ENCODE peak calls at places on chromosome 10, in six cellular contexts. Y is psoas muscle, J is Panc1, W is AG09319, N is testis, A is cardiac fibroblast. L is an unnamed sample.

GRCh38 chr10:127184582-127184981 is 11.8 kb downstream of the INSYN2A start:
- DNase-seq in A (no peak), Y (no peak), N (no peak), J (no peak), W (no peak), L (no peak)

GRCh38 chr10:25117757-25118156 is 57.0 kb upstream of the GPR158 start:
- DNase-seq in J (no peak), N (no peak), A (no peak), Y (no peak), W (no peak), L (no peak)

GRCh38 chr10:35611750-35612149 is 6.6 kb downstream of the GJD4 start:
- DNase-seq in N (no peak), W (no peak), J (no peak), Y (no peak), A (no peak), L (no peak)

GRCh38 chr10:88347597-88348304 is 235.4 kb downstream of the RNLS start:
- DNase-seq in J (no peak), Y (no peak), A (no peak), N (no peak), W (no peak), L (no peak)

GRCh38 chr10:14688606-14689005 is 86.1 kb downstream of the FAM107B start:
- DNase-seq in W (no peak), Y (no peak), N (no peak), J (no peak), A (peak), L (no peak)

GRCh38 chr10:97869091-97870042 is 19.7 kb downstream of the GOLGA7B start:
- DNase-seq in N (peak), J (peak), Y (peak), W (peak), A (peak), L (peak)

GRCh38 chr10:121340176-121340850 is 257.9 kb downstream of the FGFR2 start:
- DNase-seq in N (no peak), J (no peak), W (no peak), Y (no peak), A (no peak), L (no peak)

GRCh38 chr10:14554091-14554842 is 220.4 kb downstream of the FAM107B start:
- DNase-seq in J (no peak), A (no peak), N (no peak), W (no peak), Y (no peak), L (no peak)

GRCh38 chr10:5963591-5963990 is 13.8 kb downstream of the IL15RA start:
- DNase-seq in J (no peak), Y (no peak), W (no peak), N (no peak), A (no peak), L (peak)

GRCh38 chr10:29007370-29007747 is 281.5 kb upstream of the LYZL1 start:
- DNase-seq in Y (no peak), W (no peak), N (no peak), A (no peak), J (no peak), L (no peak)

GRCh38 chr10:98080474-98080873 is 50.1 kb upstream of the CRTAC1 start:
- DNase-seq in A (no peak), Y (no peak), N (no peak), J (no peak), W (no peak), L (no peak)

GRCh38 chr10:129652021-129652420 is 185.0 kb downstream of the MGMT start:
- DNase-seq in A (no peak), Y (no peak), J (no peak), W (no peak), N (no peak), L (no peak)

GRCh38 chr10:7787857-7788639 is at the start of the genes ATP5F1C and KIN:
- DNase-seq in W (peak), A (peak), J (peak), N (peak), Y (peak), L (peak)

GRCh38 chr10:60389413-60390009 is at the start of gene ANK3:
- DNase-seq in J (no peak), A (no peak), N (no peak), Y (no peak), W (no peak), L (no peak)

GRCh38 chr10:86757110-86757790 is 831 bp downstream of the BMPR1A start:
- DNase-seq in N (peak), J (no peak), Y (no peak), W (no peak), A (peak), L (peak)

GRCh38 chr10:30984563-30985328 is 46.9 kb downstream of the ZNF438 start:
- DNase-seq in A (peak), N (no peak), Y (no peak), W (no peak), J (no peak), L (no peak)

GRCh38 chr10:117661316-117661715 is 118.8 kb downstream of the EMX2 start:
- DNase-seq in N (no peak), Y (no peak), J (no peak), W (no peak), A (no peak), L (no peak)

GRCh38 chr10:18542832-18543231 is 108.6 kb downstream of the NSUN6 start:
- DNase-seq in N (no peak), J (no peak), W (no peak), Y (no peak), A (peak), L (no peak)

GRCh38 chr10:131972474-131973071 is 9.2 kb downstream of the BNIP3 start:
- DNase-seq in W (no peak), Y (peak), N (peak), A (peak), J (no peak), L (peak)

GRCh38 chr10:1716839-1717238 is 20.5 kb downstream of the ADARB2 start:
- DNase-seq in W (no peak), N (no peak), A (no peak), Y (no peak), J (no peak), L (no peak)

GRCh38 chr10:13961096-13961495 is 369.6 kb downstream of the FRMD4A start:
- DNase-seq in W (peak), J (no peak), A (peak), N (no peak), Y (no peak), L (no peak)

GRCh38 chr10:33967721-33968120 is 633.3 kb upstream of the NRP1 start:
- DNase-seq in Y (no peak), A (no peak), N (no peak), W (no peak), J (no peak), L (no peak)

GRCh38 chr10:1732501-1733123 is 4.7 kb downstream of the ADARB2 start:
- DNase-seq in Y (no peak), N (no peak), J (no peak), A (no peak), W (no peak), L (no peak)

GRCh38 chr10:107544706-107545520 is 380.4 kb upstream of the SORCS1 start:
- DNase-seq in W (no peak), Y (no peak), J (no peak), N (no peak), A (no peak), L (no peak)

GRCh38 chr10:94762393-94762792 is at the start of gene CYP2C19:
- DNase-seq in Y (no peak), W (no peak), J (no peak), N (no peak), A (no peak), L (no peak)

GRCh38 chr10:94757916-94758315 is 4.6 kb upstream of the CYP2C19 start:
- DNase-seq in Y (no peak), N (no peak), J (no peak), A (no peak), W (no peak), L (no peak)

DNA sequence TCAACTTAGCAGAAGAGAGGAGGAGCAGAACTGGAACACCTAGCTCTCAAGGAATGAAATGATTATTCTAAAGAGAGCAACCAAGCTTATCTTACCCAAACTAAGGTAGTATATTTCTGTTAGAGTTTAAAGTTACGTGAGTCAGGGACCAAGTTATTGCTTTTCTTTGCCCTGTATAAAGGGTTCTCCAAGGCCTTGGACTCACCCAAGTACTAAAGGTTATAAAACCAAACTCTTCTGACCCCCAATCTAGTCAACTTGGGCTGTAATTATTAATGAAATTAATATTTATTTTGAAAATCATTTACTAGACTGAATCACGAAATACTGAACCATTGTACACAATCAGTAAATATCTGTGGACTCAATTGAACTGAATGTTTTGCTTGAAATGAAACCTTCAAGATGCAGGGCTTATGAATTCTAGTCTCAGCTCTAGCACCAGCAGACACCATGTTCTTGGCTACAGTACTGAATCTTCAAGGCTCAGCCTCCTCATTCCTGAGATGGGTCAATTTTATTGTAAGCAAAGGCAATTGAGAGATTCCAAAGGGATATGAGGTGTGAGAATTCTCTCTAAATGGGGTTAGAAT is 1.8 kb upstream of the CYP2C19 start:
- DNase-seq in Y (no peak), N (no peak), J (no peak), W (no peak), A (no peak), L (no peak)
- TF ChIP-seq CTCF in Y (no peak), N (no peak), J (no peak), W (no peak), A (no peak), L (no peak)

GRCh38 chr10:43904831-43905230 is 256.1 kb upstream of the ZNF32 start:
- DNase-seq in A (no peak), W (no peak), N (no peak), Y (no peak), J (no peak), L (peak)

GRCh38 chr10:43902842-43903241 is 254.2 kb upstream of the ZNF32 start:
- DNase-seq in N (no peak), A (no peak), J (no peak), W (no peak), Y (no peak), L (no peak)

GRCh38 chr10:43903451-43903850 is 254.8 kb upstream of the ZNF32 start:
- DNase-seq in N (no peak), W (no peak), A (no peak), J (no peak), Y (no peak), L (no peak)

GRCh38 chr10:43905502-43906236 is 257.0 kb upstream of the ZNF32 start:
- DNase-seq in Y (peak), J (no peak), A (peak), N (peak), W (no peak), L (peak)

GRCh38 chr10:43904301-43904700 is 255.6 kb upstream of the ZNF32 start:
- DNase-seq in W (no peak), A (no peak), Y (no peak), N (no peak), J (no peak), L (no peak)
- TF ChIP-seq CTCF in W (no peak), A (no peak), Y (no peak), N (no peak), J (no peak), L (no peak)

GRCh38 chr10:103712898-103713498 is 142.4 kb downstream of the SH3PXD2A start:
- DNase-seq in A (peak), Y (peak), W (peak), N (peak), J (peak), L (peak)
- TF ChIP-seq CTCF in A (peak), Y (peak), W (peak), N (peak), J (peak), L (peak)

DNA sequence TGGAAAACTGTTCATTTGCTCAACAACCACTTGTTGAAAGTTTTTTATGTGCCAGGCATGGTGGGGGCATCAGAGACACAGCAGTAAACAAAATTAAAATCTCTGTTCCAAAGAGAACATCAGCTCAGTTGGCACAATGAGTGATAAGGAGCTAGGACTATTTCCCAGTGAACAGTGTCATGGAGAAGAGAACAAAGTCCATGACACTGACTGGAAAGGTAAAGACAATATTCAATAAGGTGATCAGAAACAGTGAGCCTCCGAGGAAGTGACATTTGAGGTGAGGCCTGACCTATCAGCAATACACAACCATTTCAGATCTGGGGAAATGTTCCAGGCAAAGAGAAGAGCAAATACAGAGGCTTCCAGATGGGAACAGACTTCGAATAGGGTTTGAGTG is 14.6 kb downstream of the ACSL5 start:
- DNase-seq in N (no peak), A (no peak), W (no peak), J (no peak), Y (no peak), L (no peak)
- TF ChIP-seq CTCF in N (no peak), A (no peak), W (no peak), J (no peak), Y (no peak), L (no peak)

DNA sequence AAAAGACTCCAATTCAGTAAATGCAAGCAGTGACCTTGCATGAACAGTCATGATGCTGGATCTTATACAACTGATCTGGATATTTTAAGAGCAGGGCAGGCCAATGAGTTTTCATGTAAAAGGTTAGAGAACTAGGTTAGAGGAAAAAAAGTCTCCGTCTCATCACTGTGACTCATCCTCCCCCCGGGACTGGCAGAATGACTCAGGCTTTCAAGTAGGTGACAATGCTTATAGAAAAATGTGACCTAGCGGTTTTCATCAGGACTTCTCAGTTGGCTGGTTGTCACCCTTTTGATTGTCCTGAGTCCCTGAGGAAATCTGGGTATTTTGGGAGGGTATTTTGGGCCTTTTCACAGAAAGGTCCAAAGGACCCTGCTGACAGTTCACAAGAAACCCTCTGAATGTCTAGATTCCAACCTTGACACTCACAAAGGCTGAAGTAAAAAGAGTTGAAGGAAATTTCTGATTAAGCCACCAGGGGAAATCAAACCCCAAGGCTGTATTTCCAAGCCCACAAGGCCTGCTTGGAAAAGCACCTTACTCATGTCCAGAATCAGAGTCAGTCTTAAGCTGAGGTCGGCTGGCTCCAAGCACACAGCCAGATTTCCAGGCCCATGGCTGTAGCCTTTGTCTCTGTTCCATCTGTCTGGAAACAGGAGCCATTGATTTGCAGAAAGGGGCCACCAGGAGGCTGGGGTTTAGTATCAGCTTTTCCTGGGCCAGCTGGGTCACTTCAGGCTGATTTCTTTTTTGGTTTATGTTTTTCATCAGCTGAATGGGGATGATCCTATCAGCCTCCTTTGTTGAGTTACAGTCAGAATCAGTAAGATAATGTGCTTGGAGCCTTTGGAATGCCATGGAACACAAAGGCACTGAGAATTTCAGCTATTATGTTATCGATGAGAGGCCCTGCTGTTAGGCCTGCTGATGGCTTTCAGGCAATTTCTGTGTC is 226.4 kb upstream of the HABP2 start:
- DNase-seq in Y (peak), A (peak), W (no peak), J (peak), N (peak), L (no peak)
- TF ChIP-seq CTCF in Y (peak), A (peak), W (peak), J (no peak), N (no peak), L (no peak)